ENCODE peak calls at places on chromosomes 7 and 10, in six cellular contexts. G is spleen, D is breast epithelium, E is uterus, T is upper lobe of left lung, Q is A549. J is an unnamed sample.

GRCh38 chr7:92646966-92647625 is 56.9 kb upstream of the FAM133B start:
- DNase-seq in Q (no peak), T (no peak), E (no peak), G (no peak), D (no peak), J (no peak)

GRCh38 chr7:100107890-100108289 is 6.4 kb downstream of the AP4M1 start:
- DNase-seq in E (no peak), G (no peak), Q (no peak), D (no peak), T (no peak), J (no peak)

GRCh38 chr10:30816812-30817193 is 187.2 kb upstream of the LYZL2 start:
- DNase-seq in G (no peak), D (no peak), Q (no peak), E (no peak), T (no peak), J (no peak)

GRCh38 chr10:71517310-71518159 is 120.8 kb downstream of the CDH23 start:
- DNase-seq in D (no peak), T (no peak), G (peak), Q (no peak), E (no peak), J (no peak)

GRCh38 chr7:42618649-42619315 is 293.1 kb downstream of the C7orf25 start:
- DNase-seq in D (no peak), E (no peak), G (no peak), Q (no peak), T (no peak), J (no peak)

GRCh38 chr7:158838238-158838637 is 8.9 kb upstream of the ESYT2 start:
- DNase-seq in Q (no peak), G (no peak), E (no peak), T (no peak), D (no peak), J (no peak)

GRCh38 chr10:114100848-114101741 is 57.4 kb downstream of the ADRB1 start:
- DNase-seq in G (no peak), E (no peak), Q (no peak), D (no peak), T (no peak), J (no peak)

GRCh38 chr10:8691498-8692017 is 637.1 kb downstream of the GATA3 start:
- DNase-seq in E (no peak), T (no peak), Q (no peak), G (no peak), D (no peak), J (no peak)

GRCh38 chr10:78456649-78457400 is 423.2 kb downstream of the RPS24 start:
- DNase-seq in E (no peak), Q (no peak), T (no peak), G (no peak), D (no peak), J (no peak)

GRCh38 chr10:66639351-66639750 is 286.5 kb upstream of the LRRTM3 start:
- DNase-seq in E (no peak), T (no peak), D (no peak), Q (no peak), G (no peak), J (no peak)

GRCh38 chr10:119802068-119802538 is 70.5 kb downstream of the MCMBP start:
- DNase-seq in E (no peak), T (no peak), D (no peak), G (no peak), Q (no peak), J (no peak)

GRCh38 chr10:44765299-44765698 is 145.8 kb upstream of the TMEM72 start:
- DNase-seq in G (no peak), T (no peak), D (no peak), Q (no peak), E (no peak), J (no peak)

GRCh38 chr7:113071465-113071864 is 15.2 kb downstream of the GPR85 start:
- DNase-seq in E (no peak), T (peak), D (no peak), G (no peak), Q (no peak), J (no peak)

GRCh38 chr7:81501220-81501619 is 268.6 kb downstream of the HGF start:
- DNase-seq in G (no peak), T (no peak), D (no peak), E (no peak), Q (no peak), J (no peak)

GRCh38 chr7:105876964-105877601 is 684 bp upstream of the ATXN7L1 start:
- DNase-seq in Q (peak), T (peak), E (peak), G (peak), D (no peak), J (no peak)

GRCh38 chr7:43664681-43665080 is 64.6 kb downstream of the COA1 start:
- DNase-seq in G (no peak), E (no peak), D (no peak), T (no peak), Q (no peak), J (no peak)

GRCh38 chr7:126723966-126724544 is 528.7 kb downstream of the GRM8 start:
- DNase-seq in Q (no peak), E (no peak), D (no peak), T (no peak), G (no peak), J (no peak)

GRCh38 chr7:155398944-155399343 is 59.0 kb upstream of the EN2 start:
- DNase-seq in E (no peak), D (no peak), T (no peak), G (peak), Q (no peak), J (no peak)

GRCh38 chr10:26437637-26438461 is at the start of gene APBB1IP:
- DNase-seq in T (peak), G (peak), Q (no peak), E (no peak), D (peak), J (no peak)
- TF ChIP-seq POLR2A in T (no peak), G (peak), Q (no peak), E (no peak), D (no peak), J (no peak)

GRCh38 chr10:88990528-88991160 is at the start of gene FAS:
- DNase-seq in T (peak), E (peak), G (peak), D (peak), Q (peak), J (peak)
- TF ChIP-seq POLR2A in T (peak), E (peak), G (no peak), D (no peak), Q (peak), J (peak)

GRCh38 chr7:2403014-2403717 is at the start of gene CHST12:
- DNase-seq in G (peak), D (peak), T (peak), Q (peak), E (peak), J (peak)
- TF ChIP-seq POLR2A in G (no peak), D (no peak), T (no peak), Q (peak), E (peak), J (peak)

DNA sequence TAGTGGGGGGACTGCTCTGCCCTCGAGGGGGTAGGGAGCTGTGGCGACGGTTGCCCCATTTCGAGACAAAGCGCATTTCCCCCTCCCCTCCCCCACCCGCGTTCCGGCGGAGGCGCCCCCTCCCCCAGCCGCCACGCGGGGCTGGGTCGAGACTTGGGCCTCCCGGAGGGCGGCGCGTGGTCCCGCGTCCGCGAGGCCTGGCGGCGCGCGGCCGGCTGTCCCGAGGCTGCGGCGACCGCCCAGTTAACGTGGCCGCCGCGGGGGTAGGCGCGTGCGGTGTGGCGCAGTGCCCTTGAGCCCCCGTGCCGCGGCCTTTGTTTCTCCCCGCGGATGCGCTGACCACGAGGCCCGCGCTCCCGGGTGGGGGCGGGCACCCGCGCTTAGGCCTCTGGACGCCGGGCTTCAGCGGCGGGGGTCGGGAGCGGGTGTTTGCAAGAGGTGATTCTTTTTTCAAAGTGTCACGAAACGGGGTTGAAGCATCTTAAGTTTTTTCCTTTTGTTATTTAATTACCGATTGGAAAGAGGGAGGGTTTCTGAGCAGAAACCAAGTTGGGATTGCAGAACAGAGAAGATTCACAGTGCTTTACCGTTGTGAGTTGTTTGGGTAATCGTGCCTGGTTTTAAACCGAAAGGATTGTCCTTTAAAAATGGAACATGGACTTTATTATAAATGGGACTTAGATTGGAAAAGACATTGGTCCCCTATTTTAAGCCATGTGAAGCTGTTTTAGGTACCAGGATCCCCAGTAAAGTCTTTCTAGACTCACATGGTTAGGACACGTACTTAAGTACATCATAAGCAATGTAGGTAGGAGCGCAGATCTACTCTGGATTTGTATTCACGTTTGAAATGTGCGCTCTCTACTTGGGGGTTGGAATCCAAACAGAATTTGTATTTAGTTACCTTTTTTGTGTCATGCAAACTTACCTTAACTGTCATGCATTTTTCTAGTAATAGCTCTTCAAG is 757 bp downstream of the CBX3 start:
- DNase-seq in G (peak), E (peak), Q (no peak), D (no peak), T (peak), J (peak)
- TF ChIP-seq POLR2A in G (no peak), E (no peak), Q (peak), D (no peak), T (no peak), J (no peak)

GRCh38 chr7:76359111-76359986 is 558 bp upstream of the YWHAG start:
- DNase-seq in E (peak), T (peak), G (peak), D (peak), Q (peak), J (peak)
- TF ChIP-seq POLR2A in E (peak), T (no peak), G (no peak), D (no peak), Q (peak), J (no peak)